ENCODE peak calls at places on chromosome 14, in nine cellular contexts. One of them, this sample, is unnamed.

GRCh38 chr14:32077081-32078029 is at the start of gene ARHGAP5:
- DNase-seq in AG09309: no peak
- DNase-seq in psoas muscle: no peak
- DNase-seq in GM23338: peak
- DNase-seq in colonic mucosa: peak
- DNase-seq in mucosa of descending colon: peak
- DNase-seq in body of pancreas: no peak
- DNase-seq in heart left ventricle: peak
- DNase-seq in choroid plexus epithelial cell: peak
- DNase-seq in this sample: no peak

GRCh38 chr14:100018482-100018881 is 46.7 kb upstream of the EVL start:
- DNase-seq in AG09309: no peak
- DNase-seq in psoas muscle: no peak
- DNase-seq in GM23338: no peak
- DNase-seq in colonic mucosa: no peak
- DNase-seq in mucosa of descending colon: no peak
- DNase-seq in body of pancreas: no peak
- DNase-seq in heart left ventricle: no peak
- DNase-seq in choroid plexus epithelial cell: peak
- DNase-seq in this sample: no peak

GRCh38 chr14:66965831-66966230 is 223.4 kb upstream of the GARIN2 start:
- DNase-seq in AG09309: no peak
- DNase-seq in psoas muscle: no peak
- DNase-seq in GM23338: no peak
- DNase-seq in colonic mucosa: no peak
- DNase-seq in mucosa of descending colon: no peak
- DNase-seq in body of pancreas: no peak
- DNase-seq in heart left ventricle: no peak
- DNase-seq in choroid plexus epithelial cell: peak
- DNase-seq in this sample: no peak

GRCh38 chr14:60643443-60644402 is 5.6 kb downstream of the SIX1 start:
- DNase-seq in AG09309: peak
- DNase-seq in psoas muscle: no peak
- DNase-seq in GM23338: peak
- DNase-seq in colonic mucosa: no peak
- DNase-seq in mucosa of descending colon: no peak
- DNase-seq in body of pancreas: no peak
- DNase-seq in heart left ventricle: no peak
- DNase-seq in choroid plexus epithelial cell: peak
- DNase-seq in this sample: no peak

GRCh38 chr14:34851395-34851794 is 23.8 kb downstream of the BAZ1A start:
- DNase-seq in AG09309: no peak
- DNase-seq in psoas muscle: no peak
- DNase-seq in GM23338: no peak
- DNase-seq in colonic mucosa: no peak
- DNase-seq in mucosa of descending colon: no peak
- DNase-seq in body of pancreas: no peak
- DNase-seq in heart left ventricle: no peak
- DNase-seq in choroid plexus epithelial cell: peak
- DNase-seq in this sample: no peak

GRCh38 chr14:60079723-60080122 is 12.0 kb upstream of the PCNX4 start:
- DNase-seq in AG09309: no peak
- DNase-seq in psoas muscle: no peak
- DNase-seq in GM23338: peak
- DNase-seq in colonic mucosa: no peak
- DNase-seq in mucosa of descending colon: no peak
- DNase-seq in body of pancreas: no peak
- DNase-seq in heart left ventricle: no peak
- DNase-seq in choroid plexus epithelial cell: peak
- DNase-seq in this sample: no peak

GRCh38 chr14:40197344-40197743 is 765.1 kb upstream of the FBXO33 start:
- DNase-seq in AG09309: no peak
- DNase-seq in psoas muscle: no peak
- DNase-seq in GM23338: no peak
- DNase-seq in colonic mucosa: no peak
- DNase-seq in mucosa of descending colon: no peak
- DNase-seq in body of pancreas: no peak
- DNase-seq in heart left ventricle: no peak
- DNase-seq in choroid plexus epithelial cell: no peak
- DNase-seq in this sample: no peak

GRCh38 chr14:99725774-99726537 is 41.9 kb downstream of the CYP46A1 start:
- DNase-seq in AG09309: no peak
- DNase-seq in psoas muscle: no peak
- DNase-seq in GM23338: no peak
- DNase-seq in colonic mucosa: no peak
- DNase-seq in mucosa of descending colon: no peak
- DNase-seq in body of pancreas: no peak
- DNase-seq in heart left ventricle: no peak
- DNase-seq in choroid plexus epithelial cell: no peak
- DNase-seq in this sample: no peak

GRCh38 chr14:98498019-98498885 is 773.7 kb downstream of the BCL11B start:
- DNase-seq in AG09309: no peak
- DNase-seq in psoas muscle: no peak
- DNase-seq in GM23338: no peak
- DNase-seq in colonic mucosa: no peak
- DNase-seq in mucosa of descending colon: no peak
- DNase-seq in body of pancreas: no peak
- DNase-seq in heart left ventricle: no peak
- DNase-seq in choroid plexus epithelial cell: no peak
- DNase-seq in this sample: no peak

GRCh38 chr14:24171422-24172260 is at the start of gene REC8:
- DNase-seq in AG09309: no peak
- DNase-seq in psoas muscle: peak
- DNase-seq in GM23338: peak
- DNase-seq in colonic mucosa: peak
- DNase-seq in mucosa of descending colon: peak
- DNase-seq in body of pancreas: peak
- DNase-seq in heart left ventricle: peak
- DNase-seq in choroid plexus epithelial cell: peak
- DNase-seq in this sample: peak

GRCh38 chr14:60757617-60758016 is 23.1 kb downstream of the MNAT1 start:
- DNase-seq in AG09309: peak
- DNase-seq in psoas muscle: no peak
- DNase-seq in GM23338: no peak
- DNase-seq in colonic mucosa: no peak
- DNase-seq in mucosa of descending colon: no peak
- DNase-seq in body of pancreas: no peak
- DNase-seq in heart left ventricle: no peak
- DNase-seq in choroid plexus epithelial cell: peak
- DNase-seq in this sample: no peak

GRCh38 chr14:61568572-61569011 is 126.7 kb upstream of the HIF1A start:
- DNase-seq in AG09309: no peak
- DNase-seq in psoas muscle: peak
- DNase-seq in GM23338: peak
- DNase-seq in colonic mucosa: peak
- DNase-seq in mucosa of descending colon: peak
- DNase-seq in body of pancreas: peak
- DNase-seq in heart left ventricle: peak
- DNase-seq in choroid plexus epithelial cell: no peak
- DNase-seq in this sample: no peak

GRCh38 chr14:83923836-83924235 is 1606.1 kb upstream of the FLRT2 start:
- DNase-seq in AG09309: no peak
- DNase-seq in psoas muscle: no peak
- DNase-seq in GM23338: no peak
- DNase-seq in colonic mucosa: no peak
- DNase-seq in mucosa of descending colon: no peak
- DNase-seq in body of pancreas: no peak
- DNase-seq in heart left ventricle: no peak
- DNase-seq in choroid plexus epithelial cell: no peak
- DNase-seq in this sample: no peak

GRCh38 chr14:27995688-27996087 is 770.9 kb upstream of the FOXG1 start:
- DNase-seq in AG09309: no peak
- DNase-seq in psoas muscle: no peak
- DNase-seq in GM23338: peak
- DNase-seq in colonic mucosa: peak
- DNase-seq in mucosa of descending colon: no peak
- DNase-seq in body of pancreas: no peak
- DNase-seq in heart left ventricle: no peak
- DNase-seq in choroid plexus epithelial cell: no peak
- DNase-seq in this sample: no peak

GRCh38 chr14:51538973-51539372 is 112.7 kb upstream of the FRMD6 start:
- DNase-seq in AG09309: no peak
- DNase-seq in psoas muscle: no peak
- DNase-seq in GM23338: no peak
- DNase-seq in colonic mucosa: no peak
- DNase-seq in mucosa of descending colon: no peak
- DNase-seq in body of pancreas: no peak
- DNase-seq in heart left ventricle: no peak
- DNase-seq in choroid plexus epithelial cell: no peak
- DNase-seq in this sample: no peak

GRCh38 chr14:99575043-99576023 is 28.7 kb downstream of the CCDC85C start:
- DNase-seq in AG09309: no peak
- DNase-seq in psoas muscle: no peak
- DNase-seq in GM23338: no peak
- DNase-seq in colonic mucosa: peak
- DNase-seq in mucosa of descending colon: peak
- DNase-seq in body of pancreas: peak
- DNase-seq in heart left ventricle: peak
- DNase-seq in choroid plexus epithelial cell: no peak
- DNase-seq in this sample: no peak

GRCh38 chr14:78875031-78875430 is 704.9 kb downstream of the NRXN3 start:
- DNase-seq in AG09309: no peak
- DNase-seq in psoas muscle: no peak
- DNase-seq in GM23338: no peak
- DNase-seq in colonic mucosa: no peak
- DNase-seq in mucosa of descending colon: no peak
- DNase-seq in body of pancreas: no peak
- DNase-seq in heart left ventricle: no peak
- DNase-seq in choroid plexus epithelial cell: no peak
- DNase-seq in this sample: no peak

DNA sequence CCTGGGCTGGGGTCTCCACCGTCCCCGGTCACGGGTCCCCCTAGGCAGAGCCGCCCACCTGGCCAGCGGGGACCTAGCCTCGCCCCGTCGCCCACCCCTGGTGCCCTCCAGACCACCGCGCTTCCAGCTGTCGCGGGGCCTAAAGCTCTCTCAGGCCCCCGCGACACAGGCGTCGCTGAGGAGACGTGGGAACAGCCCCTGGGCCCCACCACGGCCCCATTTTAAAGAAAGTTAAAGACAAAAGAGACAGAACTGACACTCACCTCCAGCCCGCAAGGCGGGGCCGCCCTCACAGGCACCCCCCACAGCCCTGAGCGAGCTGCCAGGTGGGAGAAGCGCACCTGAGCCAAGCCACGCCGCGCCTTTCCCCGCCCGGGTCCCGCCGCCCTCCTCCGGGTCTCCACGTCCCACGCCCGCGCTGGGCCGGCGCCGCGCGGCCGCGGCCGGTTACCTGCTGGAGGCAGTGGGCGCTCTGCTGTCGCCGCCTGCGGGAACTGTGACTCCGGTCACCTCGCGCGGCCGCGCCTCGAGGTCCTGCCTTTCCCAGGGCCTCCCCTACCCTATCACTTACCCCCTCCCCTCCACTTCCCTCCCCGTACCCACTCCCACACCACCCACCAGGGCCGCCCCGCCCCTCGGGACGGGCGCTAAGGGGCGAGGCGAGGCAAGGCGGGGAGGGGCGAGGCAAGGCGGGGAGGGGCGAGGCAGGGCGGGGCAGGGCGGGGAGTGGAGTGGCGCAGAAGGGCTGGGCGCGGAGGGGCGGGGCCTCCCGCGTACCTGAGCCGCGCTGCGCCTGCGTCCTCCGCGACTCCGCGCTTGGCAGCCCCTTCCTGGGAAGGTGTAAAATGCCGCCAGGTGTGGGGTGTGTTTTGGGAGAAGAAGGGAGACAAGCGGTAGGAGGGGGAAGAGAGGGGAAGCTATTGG is 31.2 kb downstream of the TC2N start:
- DNase-seq in AG09309: no peak
- DNase-seq in psoas muscle: peak
- DNase-seq in GM23338: peak
- DNase-seq in colonic mucosa: peak
- DNase-seq in mucosa of descending colon: peak
- DNase-seq in body of pancreas: peak
- DNase-seq in heart left ventricle: peak
- DNase-seq in choroid plexus epithelial cell: peak
- DNase-seq in this sample: no peak
- TF ChIP-seq CTCF in AG09309: no peak
- TF ChIP-seq CTCF in psoas muscle: no peak
- TF ChIP-seq CTCF in GM23338: no peak
- TF ChIP-seq CTCF in colonic mucosa: no peak
- TF ChIP-seq CTCF in mucosa of descending colon: no peak
- TF ChIP-seq CTCF in body of pancreas: no peak
- TF ChIP-seq CTCF in heart left ventricle: no peak
- TF ChIP-seq CTCF in choroid plexus epithelial cell: no peak
- TF ChIP-seq CTCF in this sample: no peak

DNA sequence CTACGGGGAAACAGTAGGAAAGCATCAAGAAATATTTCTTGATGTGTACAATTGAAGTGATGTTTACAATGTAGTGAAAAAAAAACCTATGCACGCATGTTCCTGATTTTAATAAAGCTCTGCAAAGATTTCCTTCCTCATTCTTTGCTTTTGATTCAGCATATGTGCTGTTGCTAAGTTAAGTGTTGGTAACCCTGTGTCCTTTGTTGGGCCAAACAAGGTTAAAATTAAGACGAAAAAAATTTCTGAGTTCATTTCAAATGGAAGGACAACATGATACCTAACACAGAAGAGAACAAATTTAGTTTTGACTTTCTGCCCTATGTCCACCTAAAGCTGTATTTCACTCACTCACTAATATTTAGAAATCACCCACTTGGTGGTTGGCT is 62.8 kb downstream of the PPP2R5C start:
- DNase-seq in AG09309: no peak
- DNase-seq in psoas muscle: no peak
- DNase-seq in GM23338: no peak
- DNase-seq in colonic mucosa: no peak
- DNase-seq in mucosa of descending colon: no peak
- DNase-seq in body of pancreas: no peak
- DNase-seq in heart left ventricle: no peak
- DNase-seq in choroid plexus epithelial cell: no peak
- DNase-seq in this sample: no peak
- H3K4me3 ChIP-seq in AG09309: no peak
- H3K4me3 ChIP-seq in psoas muscle: peak
- H3K4me3 ChIP-seq in GM23338: no peak
- H3K4me3 ChIP-seq in colonic mucosa: peak
- H3K4me3 ChIP-seq in mucosa of descending colon: no peak
- H3K4me3 ChIP-seq in body of pancreas: no peak
- H3K4me3 ChIP-seq in heart left ventricle: peak
- H3K4me3 ChIP-seq in choroid plexus epithelial cell: no peak
- H3K4me3 ChIP-seq in this sample: no peak

GRCh38 chr14:89767861-89768268 is 186.7 kb downstream of the EFCAB11 start:
- DNase-seq in AG09309: peak
- DNase-seq in psoas muscle: no peak
- DNase-seq in GM23338: peak
- DNase-seq in colonic mucosa: peak
- DNase-seq in mucosa of descending colon: no peak
- DNase-seq in body of pancreas: peak
- DNase-seq in heart left ventricle: no peak
- DNase-seq in choroid plexus epithelial cell: peak
- DNase-seq in this sample: peak
- TF ChIP-seq CTCF in AG09309: peak
- TF ChIP-seq CTCF in psoas muscle: peak
- TF ChIP-seq CTCF in GM23338: peak
- TF ChIP-seq CTCF in colonic mucosa: peak
- TF ChIP-seq CTCF in mucosa of descending colon: peak
- TF ChIP-seq CTCF in body of pancreas: peak
- TF ChIP-seq CTCF in heart left ventricle: peak
- TF ChIP-seq CTCF in choroid plexus epithelial cell: peak
- TF ChIP-seq CTCF in this sample: peak

DNA sequence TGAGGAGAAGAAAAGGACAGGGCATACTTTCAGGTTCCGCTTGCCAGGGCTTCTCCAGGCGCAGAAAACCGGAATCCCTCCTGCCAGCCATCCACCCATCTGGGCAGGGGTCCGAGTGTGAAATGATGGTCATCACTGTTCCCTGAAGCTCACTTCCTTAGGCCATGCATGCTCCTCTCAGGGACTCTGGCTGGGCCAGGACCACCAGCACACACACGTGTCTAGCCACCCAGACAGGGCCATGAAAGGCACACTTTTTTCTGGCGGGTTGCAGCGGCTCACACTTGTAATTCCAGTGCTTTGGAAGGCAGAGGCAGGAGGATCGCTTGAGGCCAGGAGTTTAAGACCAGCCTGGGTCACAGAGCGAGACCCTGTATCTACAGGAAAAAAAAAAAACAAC is 1.5 kb downstream of the TCL1A start:
- DNase-seq in AG09309: no peak
- DNase-seq in psoas muscle: no peak
- DNase-seq in GM23338: no peak
- DNase-seq in colonic mucosa: no peak
- DNase-seq in mucosa of descending colon: no peak
- DNase-seq in body of pancreas: no peak
- DNase-seq in heart left ventricle: no peak
- DNase-seq in choroid plexus epithelial cell: no peak
- DNase-seq in this sample: no peak
- H3K4me3 ChIP-seq in AG09309: no peak
- H3K4me3 ChIP-seq in psoas muscle: no peak
- H3K4me3 ChIP-seq in GM23338: no peak
- H3K4me3 ChIP-seq in colonic mucosa: no peak
- H3K4me3 ChIP-seq in mucosa of descending colon: no peak
- H3K4me3 ChIP-seq in body of pancreas: no peak
- H3K4me3 ChIP-seq in heart left ventricle: no peak
- H3K4me3 ChIP-seq in choroid plexus epithelial cell: no peak
- H3K4me3 ChIP-seq in this sample: no peak

This sample was measured in astrocyte of the cerebellum.